ENCODE peak calls at places on chromosomes 16 and 17, in eight cellular contexts. C is CD8-positive, alpha-beta T cell; L is kidney; T is cardiac fibroblast; S is CD4-positive, CD25-positive, alpha-beta regulatory T cell; Z is choroid plexus epithelial cell; K is psoas muscle; Y is colonic mucosa. F is an unnamed sample.
A peak's percentile ranks its signal among the peaks of the same experiment; 100 is the strongest.

GRCh38 chr17:29070308-29070707 is 27.4 kb downstream of the PIPOX start:
- DNase-seq in C (no peak), L (no peak), T (no peak), S (no peak), Z (no peak), K (no peak), Y (no peak), F (no peak)

GRCh38 chr17:48816438-48816773 is 623 bp downstream of the TTLL6 start:
- DNase-seq in C (no peak), L (no peak), T (no peak), S (no peak), Z (no peak), K (no peak), Y (no peak), F (no peak)

GRCh38 chr16:78098544-78099371 is 696 bp upstream of the WWOX start:
- DNase-seq in C (no peak), L (no peak), T (no peak), S (no peak), Z (no peak), K (no peak), Y (no peak), F (no peak)

GRCh38 chr16:69324013-69324531 is 6.3 kb downstream of the PDF start:
- DNase-seq in C (no peak), L (peak; percentile 82), T (no peak), S (no peak), Z (no peak), K (peak; percentile 83), Y (peak; percentile 69), F (no peak)

GRCh38 chr17:83058478-83059167 is 20.8 kb upstream of the METRNL start:
- DNase-seq in C (no peak), L (peak; percentile 67), T (no peak), S (no peak), Z (no peak), K (peak; percentile 39), Y (peak; percentile 14), F (no peak)

GRCh38 chr17:13601776-13602551 is at the start of gene HS3ST3A1:
- DNase-seq in C (no peak), L (peak; percentile 80), T (peak; percentile 79), S (no peak), Z (peak; percentile 85), K (peak; percentile 49), Y (peak; percentile 30), F (no peak)

GRCh38 chr16:67181346-67181745 is 2.4 kb downstream of the MATCAP1 start:
- DNase-seq in C (no peak), L (peak; percentile 90), T (peak; percentile 91), S (no peak), Z (peak; percentile 80), K (no peak), Y (no peak), F (no peak)

GRCh38 chr17:45697076-45697475 is 87.0 kb upstream of the CRHR1 start:
- DNase-seq in C (no peak), L (no peak), T (no peak), S (no peak), Z (no peak), K (no peak), Y (no peak), F (no peak)

GRCh38 chr17:58271532-58271931 is 9.2 kb downstream of the MPO start:
- DNase-seq in C (no peak), L (no peak), T (no peak), S (no peak), Z (no peak), K (no peak), Y (no peak), F (no peak)

GRCh38 chr17:67421869-67422273 is 44.8 kb downstream of the PITPNC1 start:
- DNase-seq in C (peak; percentile 54), L (no peak), T (peak; percentile 99), S (peak; percentile 38), Z (peak; percentile 47), K (no peak), Y (peak; percentile 65), F (peak; percentile 79)

GRCh38 chr16:662095-662494 is 5.8 kb upstream of the RHOT2 start:
- DNase-seq in C (no peak), L (no peak), T (no peak), S (no peak), Z (no peak), K (no peak), Y (no peak), F (no peak)

GRCh38 chr16:29760567-29761279 is 14.9 kb upstream of the C16orf54 start:
- DNase-seq in C (no peak), L (no peak), T (no peak), S (no peak), Z (no peak), K (no peak), Y (peak; percentile 71), F (no peak)

GRCh38 chr17:488993-489757 is 136.6 kb upstream of the RPH3AL start:
- DNase-seq in C (peak; percentile 40), L (no peak), T (no peak), S (no peak), Z (no peak), K (peak; percentile 62), Y (no peak), F (peak; percentile 78)

GRCh38 chr17:10119203-10120112 is 78.9 kb downstream of the GAS7 start:
- DNase-seq in C (peak; percentile 24), L (peak; percentile 80), T (no peak), S (no peak), Z (no peak), K (no peak), Y (peak; percentile 69), F (peak; percentile 73)

GRCh38 chr16:85124636-85125346 is 12.5 kb upstream of the CIBAR2 start:
- DNase-seq in C (no peak), L (no peak), T (peak; percentile 37), S (no peak), Z (no peak), K (no peak), Y (no peak), F (no peak)

GRCh38 chr17:7248811-7249210 is 2.7 kb downstream of the CTDNEP1 start:
- DNase-seq in C (no peak), L (no peak), T (no peak), S (no peak), Z (no peak), K (peak; percentile 78), Y (no peak), F (no peak)
- H3K4me3 ChIP-seq in C (no peak overlapping the region), L (no peak overlapping the region), T (no peak overlapping the region), S (no peak overlapping the region), Z (no peak overlapping the region), K (peak overlapping the region; percentile 99), Y (no peak overlapping the region), F (no peak overlapping the region)

DNA sequence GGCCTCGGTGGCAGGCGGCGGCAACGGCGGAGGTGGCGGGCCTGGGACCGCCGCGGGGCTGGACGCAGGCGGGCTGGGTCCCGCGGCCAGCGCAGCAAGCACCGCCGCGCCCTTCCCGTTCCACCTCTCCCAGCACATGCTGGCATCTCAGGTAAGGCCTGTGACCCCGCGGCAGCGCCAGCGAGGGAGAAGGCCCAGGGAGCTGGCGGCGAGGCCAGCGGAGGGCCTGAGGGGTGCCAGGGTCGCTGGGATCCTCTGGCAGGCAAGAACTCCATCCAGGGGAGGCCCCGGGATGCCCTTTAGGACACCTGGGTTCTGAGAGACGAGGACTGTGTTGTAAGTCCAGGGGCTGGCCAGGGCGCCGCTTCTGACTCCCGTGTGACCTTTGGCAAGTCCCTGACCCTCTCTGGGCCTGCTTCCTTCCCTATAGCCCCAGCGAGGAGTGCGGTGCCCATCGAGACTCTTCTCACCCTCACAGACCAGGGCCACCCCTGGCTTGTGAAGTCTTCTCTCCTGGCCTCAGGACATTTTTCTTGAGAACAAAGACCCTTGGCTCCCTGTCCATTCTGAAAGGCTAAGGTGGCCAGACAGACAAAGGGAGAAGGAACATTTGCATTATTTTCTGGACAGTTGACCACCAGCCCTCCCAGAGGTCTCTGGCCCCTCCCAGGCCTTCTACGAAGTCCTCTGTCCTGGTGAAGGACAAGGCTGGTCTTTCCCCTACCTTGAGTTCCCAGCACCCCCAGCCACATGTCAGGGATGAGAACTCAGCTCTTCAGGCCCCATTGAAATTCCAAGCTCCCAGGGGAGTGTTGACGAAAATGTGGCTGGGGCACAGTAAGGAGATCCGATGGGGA is 6.3 kb downstream of the TBX2 start:
- DNase-seq in C (no peak), L (peak; percentile 70), T (peak; percentile 35), S (no peak), Z (no peak), K (no peak), Y (no peak), F (no peak)
- H3K4me3 ChIP-seq in C (no peak overlapping the region), L (peak overlapping the region; percentile 87), T (no peak overlapping the region), S (no peak overlapping the region), Z (no peak overlapping the region), K (peak overlapping the region; percentile 77), Y (no peak overlapping the region), F (no peak overlapping the region)

GRCh38 chr17:49963626-49964538 is 5.1 kb upstream of the DLX4 start:
- DNase-seq in C (no peak), L (no peak), T (no peak), S (no peak), Z (no peak), K (no peak), Y (no peak), F (no peak)
- H3K4me3 ChIP-seq in C (no peak overlapping the region), L (no peak overlapping the region), T (no peak overlapping the region), S (no peak overlapping the region), Z (no peak overlapping the region), K (peak overlapping the region; percentile 11), Y (no peak overlapping the region), F (no peak overlapping the region)

GRCh38 chr17:8122391-8122922 is 1.4 kb downstream of the HES7 start:
- DNase-seq in C (no peak), L (no peak), T (peak; percentile 54), S (no peak), Z (peak; percentile 31), K (no peak), Y (peak; percentile 44), F (no peak)

GRCh38 chr17:8121531-8122390 is 2.1 kb downstream of the HES7 start:
- DNase-seq in C (peak; percentile 47), L (peak; percentile 86), T (peak; percentile 66), S (no peak), Z (peak; percentile 52), K (peak; percentile 78), Y (peak; percentile 65), F (no peak)

GRCh38 chr17:8124350-8125195 is 667 bp upstream of the HES7 start:
- DNase-seq in C (no peak), L (no peak), T (peak; percentile 33), S (no peak), Z (peak; percentile 49), K (peak; percentile 34), Y (no peak), F (no peak)

GRCh38 chr17:8123695-8124349 is at the start of gene HES7:
- DNase-seq in C (no peak), L (peak; percentile 81), T (no peak), S (no peak), Z (no peak), K (peak; percentile 61), Y (no peak), F (no peak)

DNA sequence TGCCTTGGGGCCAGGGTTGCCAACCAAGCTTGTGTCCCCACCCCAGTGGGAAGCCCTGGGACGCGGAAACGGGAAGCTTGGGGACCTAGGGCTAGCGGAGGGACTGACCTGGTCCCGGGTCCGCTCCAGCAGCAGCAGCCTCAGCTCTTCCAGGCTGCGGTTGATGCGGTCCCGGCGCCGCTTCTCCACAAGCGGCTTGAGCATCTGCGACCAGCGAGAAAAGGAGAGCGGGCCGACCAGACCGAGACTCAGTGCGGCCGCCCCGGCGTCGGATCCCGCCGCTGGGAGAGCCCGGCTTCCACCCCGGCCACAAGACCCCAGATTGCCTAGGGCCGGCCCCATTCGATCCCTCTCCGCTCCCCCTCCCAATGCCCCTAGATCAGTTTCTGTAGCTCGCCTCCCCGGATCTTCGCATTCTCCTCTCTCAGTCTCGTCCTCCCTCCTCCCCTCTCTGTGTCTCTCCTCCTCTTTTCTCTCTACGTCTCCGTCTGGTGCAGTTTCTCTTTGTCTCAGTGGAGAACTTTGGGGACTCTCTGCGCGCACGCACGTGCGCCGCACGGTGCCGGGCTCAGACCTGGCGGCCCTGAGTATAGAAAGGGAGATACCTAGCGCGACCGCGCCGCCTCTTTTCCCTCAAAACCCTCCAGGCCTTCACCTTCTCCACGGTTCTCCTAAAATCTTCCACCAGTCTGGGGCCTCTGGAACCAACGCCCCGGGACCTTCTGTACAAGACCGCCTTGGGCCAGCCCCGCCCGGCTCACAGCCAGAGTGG is 797 bp downstream of the HES7 start:
- DNase-seq in C (peak; percentile 29), L (peak; percentile 85), T (peak; percentile 43), S (no peak), Z (no peak), K (peak; percentile 72), Y (peak; percentile 53), F (no peak)
- H3K4me3 ChIP-seq in C (peak overlapping the region; percentile 93), L (peak overlapping the region; percentile 35), T (peak overlapping the region; percentile 53), S (peak overlapping the region; percentile 51), Z (peak overlapping the region; percentile 58), K (peak overlapping the region; percentile 77), Y (peak overlapping the region; percentile 50), F (peak overlapping the region; percentile 83)